ENCODE peak calls at places on chromosomes 4 and X, in eight cellular contexts. One of them, this sample, is unnamed.

GRCh38 chrX:4670606-4671005 is 957.2 kb upstream of the PRKX start:
- DNase-seq in fibroblast of lung: no peak
- DNase-seq in dorsolateral prefrontal cortex: no peak
- DNase-seq in astrocyte of the spinal cord: no peak
- DNase-seq in MM.1S: no peak
- DNase-seq in thoracic aorta: no peak
- DNase-seq in stomach: peak
- DNase-seq in heart right ventricle: no peak
- DNase-seq in this sample: no peak

GRCh38 chrX:120090208-120090607 is 12.7 kb upstream of the RHOXF2B start:
- DNase-seq in heart right ventricle: no peak
- DNase-seq in astrocyte of the spinal cord: no peak
- DNase-seq in thoracic aorta: no peak
- DNase-seq in dorsolateral prefrontal cortex: no peak
- DNase-seq in stomach: no peak
- DNase-seq in MM.1S: no peak
- DNase-seq in fibroblast of lung: no peak
- DNase-seq in this sample: no peak

GRCh38 chrX:111914398-111915092 is 38.6 kb downstream of the TRPC5OS start:
- DNase-seq in astrocyte of the spinal cord: no peak
- DNase-seq in thoracic aorta: no peak
- DNase-seq in heart right ventricle: no peak
- DNase-seq in dorsolateral prefrontal cortex: no peak
- DNase-seq in fibroblast of lung: no peak
- DNase-seq in MM.1S: no peak
- DNase-seq in stomach: no peak
- DNase-seq in this sample: no peak

GRCh38 chrX:28542791-28543190 is 44.5 kb upstream of the IL1RAPL1 start:
- DNase-seq in MM.1S: no peak
- DNase-seq in dorsolateral prefrontal cortex: no peak
- DNase-seq in heart right ventricle: no peak
- DNase-seq in thoracic aorta: no peak
- DNase-seq in fibroblast of lung: no peak
- DNase-seq in stomach: no peak
- DNase-seq in astrocyte of the spinal cord: no peak
- DNase-seq in this sample: no peak

GRCh38 chrX:33543757-33544156 is 332.4 kb upstream of the DMD start:
- DNase-seq in stomach: no peak
- DNase-seq in fibroblast of lung: no peak
- DNase-seq in dorsolateral prefrontal cortex: no peak
- DNase-seq in MM.1S: no peak
- DNase-seq in thoracic aorta: no peak
- DNase-seq in astrocyte of the spinal cord: no peak
- DNase-seq in heart right ventricle: no peak
- DNase-seq in this sample: no peak

GRCh38 chr4:153385784-153386183 is 41.3 kb downstream of the MND1 start:
- DNase-seq in stomach: no peak
- DNase-seq in heart right ventricle: no peak
- DNase-seq in dorsolateral prefrontal cortex: no peak
- DNase-seq in astrocyte of the spinal cord: no peak
- DNase-seq in MM.1S: no peak
- DNase-seq in thoracic aorta: no peak
- DNase-seq in fibroblast of lung: no peak
- DNase-seq in this sample: no peak

GRCh38 chrX:35040871-35041270 is 98.3 kb downstream of the FAM47B start:
- DNase-seq in dorsolateral prefrontal cortex: no peak
- DNase-seq in thoracic aorta: no peak
- DNase-seq in fibroblast of lung: peak
- DNase-seq in MM.1S: no peak
- DNase-seq in heart right ventricle: no peak
- DNase-seq in stomach: no peak
- DNase-seq in astrocyte of the spinal cord: peak
- DNase-seq in this sample: no peak

GRCh38 chr4:4857001-4857808 is 2.3 kb upstream of the MSX1 start:
- DNase-seq in MM.1S: no peak
- DNase-seq in fibroblast of lung: no peak
- DNase-seq in astrocyte of the spinal cord: peak
- DNase-seq in heart right ventricle: no peak
- DNase-seq in stomach: no peak
- DNase-seq in dorsolateral prefrontal cortex: no peak
- DNase-seq in thoracic aorta: no peak
- DNase-seq in this sample: no peak

GRCh38 chr4:77120888-77121508 is 36.0 kb upstream of the CCNG2 start:
- DNase-seq in MM.1S: no peak
- DNase-seq in astrocyte of the spinal cord: no peak
- DNase-seq in stomach: no peak
- DNase-seq in fibroblast of lung: peak
- DNase-seq in heart right ventricle: no peak
- DNase-seq in dorsolateral prefrontal cortex: no peak
- DNase-seq in thoracic aorta: no peak
- DNase-seq in this sample: no peak

GRCh38 chrX:123450217-123450616 is 266.1 kb downstream of the GRIA3 start:
- DNase-seq in fibroblast of lung: peak
- DNase-seq in thoracic aorta: no peak
- DNase-seq in stomach: no peak
- DNase-seq in heart right ventricle: no peak
- DNase-seq in MM.1S: peak
- DNase-seq in astrocyte of the spinal cord: no peak
- DNase-seq in dorsolateral prefrontal cortex: no peak
- DNase-seq in this sample: no peak

GRCh38 chr4:159071969-159072765 is 30.7 kb upstream of the RAPGEF2 start:
- DNase-seq in heart right ventricle: no peak
- DNase-seq in stomach: no peak
- DNase-seq in astrocyte of the spinal cord: peak
- DNase-seq in dorsolateral prefrontal cortex: no peak
- DNase-seq in thoracic aorta: no peak
- DNase-seq in fibroblast of lung: no peak
- DNase-seq in MM.1S: no peak
- DNase-seq in this sample: no peak

GRCh38 chr4:129515356-129515755 is 419.4 kb downstream of the C4orf33 start:
- DNase-seq in MM.1S: no peak
- DNase-seq in stomach: no peak
- DNase-seq in thoracic aorta: no peak
- DNase-seq in astrocyte of the spinal cord: peak
- DNase-seq in dorsolateral prefrontal cortex: no peak
- DNase-seq in fibroblast of lung: no peak
- DNase-seq in heart right ventricle: no peak
- DNase-seq in this sample: no peak

GRCh38 chr4:96379524-96379923 is 539.6 kb downstream of the PDHA2 start:
- DNase-seq in fibroblast of lung: no peak
- DNase-seq in thoracic aorta: no peak
- DNase-seq in dorsolateral prefrontal cortex: no peak
- DNase-seq in heart right ventricle: no peak
- DNase-seq in stomach: no peak
- DNase-seq in MM.1S: no peak
- DNase-seq in astrocyte of the spinal cord: no peak
- DNase-seq in this sample: no peak

GRCh38 chr4:151436093-151436518 is 27.1 kb downstream of the FHIP1A start:
- DNase-seq in dorsolateral prefrontal cortex: no peak
- DNase-seq in stomach: no peak
- DNase-seq in astrocyte of the spinal cord: peak
- DNase-seq in fibroblast of lung: no peak
- DNase-seq in thoracic aorta: no peak
- DNase-seq in heart right ventricle: no peak
- DNase-seq in MM.1S: no peak
- DNase-seq in this sample: no peak

GRCh38 chr4:152000518-152000917 is 239.7 kb upstream of the GATB start:
- DNase-seq in thoracic aorta: no peak
- DNase-seq in dorsolateral prefrontal cortex: no peak
- DNase-seq in MM.1S: no peak
- DNase-seq in stomach: no peak
- DNase-seq in astrocyte of the spinal cord: no peak
- DNase-seq in fibroblast of lung: no peak
- DNase-seq in heart right ventricle: no peak
- DNase-seq in this sample: no peak

GRCh38 chr4:153267013-153267412 is 62.8 kb downstream of the TRIM2 start:
- DNase-seq in astrocyte of the spinal cord: peak
- DNase-seq in dorsolateral prefrontal cortex: no peak
- DNase-seq in stomach: no peak
- DNase-seq in MM.1S: no peak
- DNase-seq in thoracic aorta: no peak
- DNase-seq in fibroblast of lung: peak
- DNase-seq in heart right ventricle: no peak
- DNase-seq in this sample: no peak

GRCh38 chr4:8646296-8647093 is 53.9 kb downstream of the CPZ start:
- DNase-seq in fibroblast of lung: no peak
- DNase-seq in dorsolateral prefrontal cortex: no peak
- DNase-seq in thoracic aorta: no peak
- DNase-seq in stomach: peak
- DNase-seq in heart right ventricle: no peak
- DNase-seq in astrocyte of the spinal cord: no peak
- DNase-seq in MM.1S: no peak
- DNase-seq in this sample: no peak

GRCh38 chr4:118683513-118683912 is 1.7 kb upstream of the METTL14 start:
- DNase-seq in astrocyte of the spinal cord: no peak
- DNase-seq in dorsolateral prefrontal cortex: no peak
- DNase-seq in heart right ventricle: no peak
- DNase-seq in stomach: no peak
- DNase-seq in MM.1S: no peak
- DNase-seq in fibroblast of lung: no peak
- DNase-seq in thoracic aorta: no peak
- DNase-seq in this sample: no peak

GRCh38 chr4:56689661-56690060 is 8.6 kb upstream of the HOPX start:
- DNase-seq in astrocyte of the spinal cord: peak
- DNase-seq in MM.1S: no peak
- DNase-seq in fibroblast of lung: no peak
- DNase-seq in thoracic aorta: no peak
- DNase-seq in dorsolateral prefrontal cortex: no peak
- DNase-seq in stomach: no peak
- DNase-seq in heart right ventricle: no peak
- DNase-seq in this sample: no peak

GRCh38 chr4:6403400-6403685 is 69.1 kb downstream of the PPP2R2C start:
- DNase-seq in thoracic aorta: no peak
- DNase-seq in heart right ventricle: no peak
- DNase-seq in MM.1S: no peak
- DNase-seq in fibroblast of lung: no peak
- DNase-seq in astrocyte of the spinal cord: no peak
- DNase-seq in stomach: no peak
- DNase-seq in dorsolateral prefrontal cortex: peak
- DNase-seq in this sample: no peak

GRCh38 chr4:6401797-6402196 is 70.6 kb downstream of the PPP2R2C start:
- DNase-seq in MM.1S: no peak
- DNase-seq in heart right ventricle: no peak
- DNase-seq in stomach: no peak
- DNase-seq in astrocyte of the spinal cord: no peak
- DNase-seq in fibroblast of lung: no peak
- DNase-seq in thoracic aorta: no peak
- DNase-seq in dorsolateral prefrontal cortex: no peak
- DNase-seq in this sample: no peak

GRCh38 chr4:6404611-6405416 is 67.6 kb downstream of the PPP2R2C start:
- DNase-seq in heart right ventricle: no peak
- DNase-seq in MM.1S: no peak
- DNase-seq in stomach: no peak
- DNase-seq in dorsolateral prefrontal cortex: no peak
- DNase-seq in fibroblast of lung: no peak
- DNase-seq in astrocyte of the spinal cord: no peak
- DNase-seq in thoracic aorta: no peak
- DNase-seq in this sample: no peak

GRCh38 chr4:6405417-6405747 is 67.0 kb downstream of the PPP2R2C start:
- DNase-seq in MM.1S: no peak
- DNase-seq in fibroblast of lung: no peak
- DNase-seq in heart right ventricle: no peak
- DNase-seq in dorsolateral prefrontal cortex: no peak
- DNase-seq in stomach: no peak
- DNase-seq in astrocyte of the spinal cord: no peak
- DNase-seq in thoracic aorta: no peak
- DNase-seq in this sample: no peak

GRCh38 chr4:6402566-6403399 is 69.6 kb downstream of the PPP2R2C start:
- DNase-seq in dorsolateral prefrontal cortex: peak
- DNase-seq in stomach: no peak
- DNase-seq in MM.1S: no peak
- DNase-seq in astrocyte of the spinal cord: no peak
- DNase-seq in thoracic aorta: no peak
- DNase-seq in fibroblast of lung: no peak
- DNase-seq in heart right ventricle: no peak
- DNase-seq in this sample: no peak
- TF ChIP-seq CTCF in dorsolateral prefrontal cortex: no peak
- TF ChIP-seq CTCF in stomach: no peak
- TF ChIP-seq CTCF in MM.1S: no peak
- TF ChIP-seq CTCF in astrocyte of the spinal cord: no peak
- TF ChIP-seq CTCF in thoracic aorta: no peak
- TF ChIP-seq CTCF in fibroblast of lung: no peak
- TF ChIP-seq CTCF in heart right ventricle: no peak
- TF ChIP-seq CTCF in this sample: no peak

DNA sequence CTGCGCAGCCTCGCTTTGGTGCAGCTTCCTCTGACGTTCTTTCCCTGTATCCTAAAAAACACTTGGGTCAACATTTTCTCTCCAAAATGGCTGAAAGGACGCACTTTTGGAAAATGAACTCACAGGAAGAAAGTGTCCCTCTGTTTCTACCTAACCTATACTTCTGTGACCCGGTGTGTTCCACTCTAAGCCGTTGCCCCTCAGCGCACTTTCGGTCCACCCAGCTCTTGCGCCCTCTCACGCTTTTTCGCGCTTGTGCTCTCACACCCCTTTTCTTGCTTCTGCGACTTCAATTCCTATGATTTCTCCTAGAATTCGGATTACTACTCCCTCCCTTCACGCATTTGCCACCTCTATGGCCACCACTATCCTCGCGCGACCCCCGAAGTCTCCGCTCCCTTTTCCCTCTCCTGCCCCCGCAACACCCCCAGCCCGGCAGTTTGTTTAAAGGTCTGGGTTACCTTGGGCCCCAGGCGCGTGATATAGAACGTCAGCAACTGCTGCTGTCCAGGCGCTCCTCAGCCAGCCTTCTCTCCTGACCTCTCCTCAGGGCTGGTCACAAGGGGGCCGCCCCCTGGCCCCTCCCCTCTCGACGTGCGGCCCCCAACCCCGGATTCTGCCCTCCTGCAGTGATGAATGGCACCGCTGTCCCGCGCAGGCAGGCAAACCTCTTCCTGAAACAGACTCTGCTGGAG is at the start of gene USP51:
- DNase-seq in thoracic aorta: no peak
- DNase-seq in fibroblast of lung: peak
- DNase-seq in stomach: peak
- DNase-seq in astrocyte of the spinal cord: peak
- DNase-seq in MM.1S: no peak
- DNase-seq in dorsolateral prefrontal cortex: peak
- DNase-seq in heart right ventricle: peak
- DNase-seq in this sample: peak
- TF ChIP-seq CTCF in thoracic aorta: no peak
- TF ChIP-seq CTCF in fibroblast of lung: peak
- TF ChIP-seq CTCF in stomach: no peak
- TF ChIP-seq CTCF in astrocyte of the spinal cord: no peak
- TF ChIP-seq CTCF in MM.1S: peak
- TF ChIP-seq CTCF in dorsolateral prefrontal cortex: peak
- TF ChIP-seq CTCF in heart right ventricle: no peak
- TF ChIP-seq CTCF in this sample: no peak

GRCh38 chr4:11182031-11182430 is 246.7 kb downstream of the HS3ST1 start:
- DNase-seq in dorsolateral prefrontal cortex: no peak
- DNase-seq in MM.1S: no peak
- DNase-seq in heart right ventricle: no peak
- DNase-seq in thoracic aorta: no peak
- DNase-seq in astrocyte of the spinal cord: no peak
- DNase-seq in stomach: no peak
- DNase-seq in fibroblast of lung: no peak
- DNase-seq in this sample: no peak
- TF ChIP-seq CTCF in dorsolateral prefrontal cortex: no peak
- TF ChIP-seq CTCF in MM.1S: no peak
- TF ChIP-seq CTCF in heart right ventricle: no peak
- TF ChIP-seq CTCF in thoracic aorta: no peak
- TF ChIP-seq CTCF in astrocyte of the spinal cord: no peak
- TF ChIP-seq CTCF in stomach: no peak
- TF ChIP-seq CTCF in fibroblast of lung: no peak
- TF ChIP-seq CTCF in this sample: no peak

GRCh38 chrX:73850124-73851013 is 287.4 kb downstream of the CHIC1 start:
- DNase-seq in dorsolateral prefrontal cortex: no peak
- DNase-seq in heart right ventricle: no peak
- DNase-seq in astrocyte of the spinal cord: peak
- DNase-seq in thoracic aorta: no peak
- DNase-seq in fibroblast of lung: peak
- DNase-seq in stomach: peak
- DNase-seq in MM.1S: peak
- DNase-seq in this sample: no peak
- TF ChIP-seq CTCF in dorsolateral prefrontal cortex: no peak
- TF ChIP-seq CTCF in heart right ventricle: peak
- TF ChIP-seq CTCF in astrocyte of the spinal cord: peak
- TF ChIP-seq CTCF in thoracic aorta: no peak
- TF ChIP-seq CTCF in fibroblast of lung: peak
- TF ChIP-seq CTCF in stomach: no peak
- TF ChIP-seq CTCF in MM.1S: peak
- TF ChIP-seq CTCF in this sample: peak

This sample was measured in AG09319.